ENCODE peak calls at places on chromosomes 1 and 21, in nine cellular contexts. One of them, this sample, is unnamed.

GRCh38 chr1:201355471-201355870 is 22.0 kb downstream of the TNNT2 start:
- DNase-seq in neural progenitor cell: no peak
- DNase-seq in NT2/D1: no peak
- DNase-seq in naive thymus-derived CD4-positive, alpha-beta T cell: no peak
- DNase-seq in mucosa of descending colon: no peak
- DNase-seq in AG09309: no peak
- DNase-seq in cardiac fibroblast: no peak
- DNase-seq in stomach: no peak
- DNase-seq in fibroblast of villous mesenchyme: no peak
- DNase-seq in this sample: no peak

GRCh38 chr1:22340873-22341272 is 110.8 kb upstream of the ZBTB40 start:
- DNase-seq in neural progenitor cell: no peak
- DNase-seq in mucosa of descending colon: no peak
- DNase-seq in NT2/D1: no peak
- DNase-seq in cardiac fibroblast: no peak
- DNase-seq in stomach: no peak
- DNase-seq in AG09309: no peak
- DNase-seq in naive thymus-derived CD4-positive, alpha-beta T cell: no peak
- DNase-seq in fibroblast of villous mesenchyme: no peak
- DNase-seq in this sample: no peak

GRCh38 chr1:117290855-117291254 is 76.4 kb upstream of the MAN1A2 start:
- DNase-seq in naive thymus-derived CD4-positive, alpha-beta T cell: no peak
- DNase-seq in fibroblast of villous mesenchyme: no peak
- DNase-seq in cardiac fibroblast: peak
- DNase-seq in neural progenitor cell: no peak
- DNase-seq in AG09309: no peak
- DNase-seq in NT2/D1: no peak
- DNase-seq in mucosa of descending colon: no peak
- DNase-seq in stomach: no peak
- DNase-seq in this sample: peak

GRCh38 chr1:56284933-56285332 is 294.4 kb downstream of the PLPP3 start:
- DNase-seq in fibroblast of villous mesenchyme: peak
- DNase-seq in AG09309: peak
- DNase-seq in cardiac fibroblast: peak
- DNase-seq in NT2/D1: no peak
- DNase-seq in stomach: no peak
- DNase-seq in naive thymus-derived CD4-positive, alpha-beta T cell: no peak
- DNase-seq in mucosa of descending colon: no peak
- DNase-seq in neural progenitor cell: peak
- DNase-seq in this sample: no peak

GRCh38 chr1:103256490-103256889 is 148.2 kb upstream of the COL11A1 start:
- DNase-seq in cardiac fibroblast: peak
- DNase-seq in stomach: no peak
- DNase-seq in mucosa of descending colon: no peak
- DNase-seq in fibroblast of villous mesenchyme: peak
- DNase-seq in AG09309: no peak
- DNase-seq in naive thymus-derived CD4-positive, alpha-beta T cell: no peak
- DNase-seq in NT2/D1: no peak
- DNase-seq in neural progenitor cell: no peak
- DNase-seq in this sample: peak

GRCh38 chr1:230112131-230112701 is 45.2 kb downstream of the GALNT2 start:
- DNase-seq in naive thymus-derived CD4-positive, alpha-beta T cell: no peak
- DNase-seq in mucosa of descending colon: no peak
- DNase-seq in fibroblast of villous mesenchyme: no peak
- DNase-seq in AG09309: no peak
- DNase-seq in cardiac fibroblast: no peak
- DNase-seq in NT2/D1: no peak
- DNase-seq in stomach: no peak
- DNase-seq in neural progenitor cell: peak
- DNase-seq in this sample: no peak

GRCh38 chr1:12113433-12114339 is 50.6 kb downstream of the TNFRSF8 start:
- DNase-seq in NT2/D1: no peak
- DNase-seq in fibroblast of villous mesenchyme: peak
- DNase-seq in AG09309: no peak
- DNase-seq in naive thymus-derived CD4-positive, alpha-beta T cell: no peak
- DNase-seq in neural progenitor cell: no peak
- DNase-seq in mucosa of descending colon: no peak
- DNase-seq in cardiac fibroblast: peak
- DNase-seq in stomach: no peak
- DNase-seq in this sample: no peak

GRCh38 chr1:54302951-54303843 is 103.0 kb downstream of the SSBP3 start:
- DNase-seq in NT2/D1: no peak
- DNase-seq in mucosa of descending colon: no peak
- DNase-seq in neural progenitor cell: no peak
- DNase-seq in fibroblast of villous mesenchyme: no peak
- DNase-seq in cardiac fibroblast: no peak
- DNase-seq in AG09309: no peak
- DNase-seq in naive thymus-derived CD4-positive, alpha-beta T cell: no peak
- DNase-seq in stomach: no peak
- DNase-seq in this sample: no peak

GRCh38 chr1:201745023-201745422 is 83.9 kb upstream of the IPO9 start:
- DNase-seq in stomach: no peak
- DNase-seq in NT2/D1: no peak
- DNase-seq in fibroblast of villous mesenchyme: peak
- DNase-seq in mucosa of descending colon: no peak
- DNase-seq in naive thymus-derived CD4-positive, alpha-beta T cell: no peak
- DNase-seq in cardiac fibroblast: peak
- DNase-seq in AG09309: no peak
- DNase-seq in neural progenitor cell: no peak
- DNase-seq in this sample: peak

GRCh38 chr1:156910309-156910782 is 10.1 kb upstream of the LRRC71 start:
- DNase-seq in cardiac fibroblast: peak
- DNase-seq in fibroblast of villous mesenchyme: no peak
- DNase-seq in neural progenitor cell: peak
- DNase-seq in NT2/D1: peak
- DNase-seq in AG09309: no peak
- DNase-seq in mucosa of descending colon: peak
- DNase-seq in stomach: peak
- DNase-seq in naive thymus-derived CD4-positive, alpha-beta T cell: peak
- DNase-seq in this sample: peak

GRCh38 chr1:30923597-30923996 is 15.0 kb upstream of the SDC3 start:
- DNase-seq in mucosa of descending colon: no peak
- DNase-seq in fibroblast of villous mesenchyme: no peak
- DNase-seq in stomach: no peak
- DNase-seq in neural progenitor cell: no peak
- DNase-seq in NT2/D1: no peak
- DNase-seq in AG09309: no peak
- DNase-seq in naive thymus-derived CD4-positive, alpha-beta T cell: no peak
- DNase-seq in cardiac fibroblast: peak
- DNase-seq in this sample: no peak

GRCh38 chr21:31514598-31514997 is 144.9 kb upstream of the SOD1 start:
- DNase-seq in NT2/D1: peak
- DNase-seq in naive thymus-derived CD4-positive, alpha-beta T cell: no peak
- DNase-seq in cardiac fibroblast: no peak
- DNase-seq in mucosa of descending colon: no peak
- DNase-seq in neural progenitor cell: peak
- DNase-seq in fibroblast of villous mesenchyme: no peak
- DNase-seq in stomach: no peak
- DNase-seq in AG09309: no peak
- DNase-seq in this sample: no peak

GRCh38 chr1:204649756-204650155 is 35.8 kb downstream of the LRRN2 start:
- DNase-seq in stomach: no peak
- DNase-seq in fibroblast of villous mesenchyme: no peak
- DNase-seq in naive thymus-derived CD4-positive, alpha-beta T cell: no peak
- DNase-seq in neural progenitor cell: no peak
- DNase-seq in cardiac fibroblast: no peak
- DNase-seq in AG09309: no peak
- DNase-seq in NT2/D1: no peak
- DNase-seq in mucosa of descending colon: peak
- DNase-seq in this sample: no peak

GRCh38 chr1:204652556-204652955 is 33.0 kb downstream of the LRRN2 start:
- DNase-seq in stomach: no peak
- DNase-seq in cardiac fibroblast: no peak
- DNase-seq in AG09309: no peak
- DNase-seq in NT2/D1: no peak
- DNase-seq in neural progenitor cell: no peak
- DNase-seq in fibroblast of villous mesenchyme: no peak
- DNase-seq in mucosa of descending colon: no peak
- DNase-seq in naive thymus-derived CD4-positive, alpha-beta T cell: no peak
- DNase-seq in this sample: no peak

GRCh38 chr1:164659621-164660414 is 100.8 kb downstream of the PBX1 start:
- DNase-seq in stomach: peak
- DNase-seq in NT2/D1: no peak
- DNase-seq in cardiac fibroblast: no peak
- DNase-seq in neural progenitor cell: no peak
- DNase-seq in AG09309: no peak
- DNase-seq in naive thymus-derived CD4-positive, alpha-beta T cell: no peak
- DNase-seq in fibroblast of villous mesenchyme: no peak
- DNase-seq in mucosa of descending colon: peak
- DNase-seq in this sample: peak

GRCh38 chr1:84883286-84883685 is 9.7 kb downstream of the LPAR3 start:
- DNase-seq in neural progenitor cell: no peak
- DNase-seq in NT2/D1: no peak
- DNase-seq in mucosa of descending colon: no peak
- DNase-seq in cardiac fibroblast: peak
- DNase-seq in fibroblast of villous mesenchyme: peak
- DNase-seq in AG09309: no peak
- DNase-seq in naive thymus-derived CD4-positive, alpha-beta T cell: no peak
- DNase-seq in stomach: no peak
- DNase-seq in this sample: peak

GRCh38 chr21:14762734-14763694 is 216.9 kb upstream of the SAMSN1 start:
- DNase-seq in AG09309: no peak
- DNase-seq in stomach: no peak
- DNase-seq in cardiac fibroblast: no peak
- DNase-seq in naive thymus-derived CD4-positive, alpha-beta T cell: no peak
- DNase-seq in neural progenitor cell: no peak
- DNase-seq in mucosa of descending colon: no peak
- DNase-seq in fibroblast of villous mesenchyme: no peak
- DNase-seq in NT2/D1: no peak
- DNase-seq in this sample: no peak

GRCh38 chr1:62070384-62071011 is 124.2 kb upstream of the L1TD1 start:
- DNase-seq in fibroblast of villous mesenchyme: peak
- DNase-seq in AG09309: no peak
- DNase-seq in cardiac fibroblast: peak
- DNase-seq in mucosa of descending colon: no peak
- DNase-seq in stomach: no peak
- DNase-seq in NT2/D1: no peak
- DNase-seq in naive thymus-derived CD4-positive, alpha-beta T cell: no peak
- DNase-seq in neural progenitor cell: no peak
- DNase-seq in this sample: no peak

GRCh38 chr1:246687002-246687401 is 37.2 kb upstream of the SCCPDH start:
- DNase-seq in mucosa of descending colon: no peak
- DNase-seq in naive thymus-derived CD4-positive, alpha-beta T cell: no peak
- DNase-seq in fibroblast of villous mesenchyme: no peak
- DNase-seq in AG09309: no peak
- DNase-seq in cardiac fibroblast: no peak
- DNase-seq in neural progenitor cell: peak
- DNase-seq in stomach: no peak
- DNase-seq in NT2/D1: no peak
- DNase-seq in this sample: no peak

GRCh38 chr1:246689409-246689997 is 34.7 kb upstream of the SCCPDH start:
- DNase-seq in stomach: peak
- DNase-seq in AG09309: peak
- DNase-seq in NT2/D1: peak
- DNase-seq in neural progenitor cell: peak
- DNase-seq in fibroblast of villous mesenchyme: peak
- DNase-seq in naive thymus-derived CD4-positive, alpha-beta T cell: peak
- DNase-seq in mucosa of descending colon: peak
- DNase-seq in cardiac fibroblast: peak
- DNase-seq in this sample: peak

GRCh38 chr1:246691622-246692495 is 32.4 kb upstream of the SCCPDH start:
- DNase-seq in naive thymus-derived CD4-positive, alpha-beta T cell: no peak
- DNase-seq in NT2/D1: no peak
- DNase-seq in stomach: no peak
- DNase-seq in neural progenitor cell: peak
- DNase-seq in AG09309: no peak
- DNase-seq in mucosa of descending colon: no peak
- DNase-seq in fibroblast of villous mesenchyme: no peak
- DNase-seq in cardiac fibroblast: no peak
- DNase-seq in this sample: no peak

GRCh38 chr1:246695136-246695535 is 29.1 kb upstream of the SCCPDH start:
- DNase-seq in AG09309: no peak
- DNase-seq in mucosa of descending colon: no peak
- DNase-seq in fibroblast of villous mesenchyme: no peak
- DNase-seq in neural progenitor cell: no peak
- DNase-seq in stomach: no peak
- DNase-seq in NT2/D1: no peak
- DNase-seq in naive thymus-derived CD4-positive, alpha-beta T cell: no peak
- DNase-seq in cardiac fibroblast: peak
- DNase-seq in this sample: peak

DNA sequence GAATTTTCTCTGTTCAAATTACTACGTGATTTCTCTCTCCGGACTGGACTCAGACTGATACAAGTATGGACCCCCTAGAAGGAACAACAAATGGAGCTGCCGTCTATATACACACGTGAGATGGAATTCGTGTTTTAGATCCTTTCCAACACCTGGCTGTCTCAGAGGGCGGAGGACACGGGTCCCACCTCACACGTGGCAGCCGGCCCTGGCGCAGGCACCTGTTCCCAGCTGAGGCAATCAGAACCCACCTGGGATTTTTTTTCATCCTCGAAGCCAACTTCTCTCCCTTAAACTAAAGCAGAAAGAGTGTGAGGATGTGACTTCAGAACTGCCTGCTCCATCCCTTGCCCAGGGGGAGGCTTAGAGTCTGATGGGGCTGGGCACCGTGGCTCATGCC is 34.1 kb upstream of the SCCPDH start:
- DNase-seq in AG09309: no peak
- DNase-seq in stomach: no peak
- DNase-seq in neural progenitor cell: no peak
- DNase-seq in NT2/D1: no peak
- DNase-seq in mucosa of descending colon: no peak
- DNase-seq in cardiac fibroblast: no peak
- DNase-seq in naive thymus-derived CD4-positive, alpha-beta T cell: no peak
- DNase-seq in fibroblast of villous mesenchyme: no peak
- DNase-seq in this sample: no peak
- H3K4me3 ChIP-seq in AG09309: no peak
- H3K4me3 ChIP-seq in stomach: peak
- H3K4me3 ChIP-seq in neural progenitor cell: no peak
- H3K4me3 ChIP-seq in NT2/D1: no peak
- H3K4me3 ChIP-seq in mucosa of descending colon: no peak
- H3K4me3 ChIP-seq in cardiac fibroblast: no peak
- H3K4me3 ChIP-seq in naive thymus-derived CD4-positive, alpha-beta T cell: no peak
- H3K4me3 ChIP-seq in fibroblast of villous mesenchyme: no peak
- H3K4me3 ChIP-seq in this sample: no peak

GRCh38 chr1:155167166-155168104 is 5.7 kb downstream of the KRTCAP2 start:
- DNase-seq in stomach: peak
- DNase-seq in naive thymus-derived CD4-positive, alpha-beta T cell: peak
- DNase-seq in AG09309: peak
- DNase-seq in cardiac fibroblast: peak
- DNase-seq in neural progenitor cell: peak
- DNase-seq in fibroblast of villous mesenchyme: peak
- DNase-seq in mucosa of descending colon: peak
- DNase-seq in NT2/D1: peak
- DNase-seq in this sample: peak
- H3K4me3 ChIP-seq in stomach: peak
- H3K4me3 ChIP-seq in naive thymus-derived CD4-positive, alpha-beta T cell: peak
- H3K4me3 ChIP-seq in AG09309: no peak
- H3K4me3 ChIP-seq in cardiac fibroblast: no peak
- H3K4me3 ChIP-seq in neural progenitor cell: peak
- H3K4me3 ChIP-seq in fibroblast of villous mesenchyme: no peak
- H3K4me3 ChIP-seq in mucosa of descending colon: no peak
- H3K4me3 ChIP-seq in NT2/D1: peak
- H3K4me3 ChIP-seq in this sample: no peak

GRCh38 chr1:58250587-58250948 is 296.0 kb downstream of the OMA1 start:
- DNase-seq in NT2/D1: no peak
- DNase-seq in cardiac fibroblast: no peak
- DNase-seq in neural progenitor cell: no peak
- DNase-seq in stomach: no peak
- DNase-seq in fibroblast of villous mesenchyme: no peak
- DNase-seq in AG09309: no peak
- DNase-seq in naive thymus-derived CD4-positive, alpha-beta T cell: no peak
- DNase-seq in mucosa of descending colon: no peak
- DNase-seq in this sample: no peak
- H3K4me3 ChIP-seq in NT2/D1: peak
- H3K4me3 ChIP-seq in cardiac fibroblast: no peak
- H3K4me3 ChIP-seq in neural progenitor cell: peak
- H3K4me3 ChIP-seq in stomach: peak
- H3K4me3 ChIP-seq in fibroblast of villous mesenchyme: no peak
- H3K4me3 ChIP-seq in AG09309: peak
- H3K4me3 ChIP-seq in naive thymus-derived CD4-positive, alpha-beta T cell: no peak
- H3K4me3 ChIP-seq in mucosa of descending colon: no peak
- H3K4me3 ChIP-seq in this sample: no peak

GRCh38 chr1:18481190-18481920 is 625 bp downstream of the KLHDC7A start:
- DNase-seq in cardiac fibroblast: no peak
- DNase-seq in stomach: peak
- DNase-seq in mucosa of descending colon: peak
- DNase-seq in AG09309: no peak
- DNase-seq in neural progenitor cell: no peak
- DNase-seq in naive thymus-derived CD4-positive, alpha-beta T cell: no peak
- DNase-seq in fibroblast of villous mesenchyme: no peak
- DNase-seq in NT2/D1: no peak
- DNase-seq in this sample: no peak
- H3K4me3 ChIP-seq in cardiac fibroblast: no peak
- H3K4me3 ChIP-seq in stomach: peak
- H3K4me3 ChIP-seq in mucosa of descending colon: no peak
- H3K4me3 ChIP-seq in AG09309: no peak
- H3K4me3 ChIP-seq in neural progenitor cell: no peak
- H3K4me3 ChIP-seq in naive thymus-derived CD4-positive, alpha-beta T cell: no peak
- H3K4me3 ChIP-seq in fibroblast of villous mesenchyme: no peak
- H3K4me3 ChIP-seq in NT2/D1: peak
- H3K4me3 ChIP-seq in this sample: no peak